ENCODE peak calls at places on chromosomes 6 and 20, in five cellular contexts. L, R, V, Y and Z are unnamed samples.

GRCh38 chr6:163985710-163986109 is 571.2 kb downstream of the QKI start:
- DNase-seq in V (no peak), Y (no peak), R (no peak), L (no peak), Z (no peak)

GRCh38 chr6:108831104-108831503 is 17.1 kb upstream of the ARMC2 start:
- DNase-seq in Y (peak), R (no peak), V (no peak), L (no peak), Z (no peak)

GRCh38 chr6:149094934-149095341 is 222.6 kb upstream of the TAB2 start:
- DNase-seq in R (no peak), Y (no peak), V (no peak), L (no peak), Z (peak)

GRCh38 chr6:140360651-140361050 is 986.2 kb upstream of the CITED2 start:
- DNase-seq in Y (no peak), R (no peak), V (no peak), L (no peak), Z (no peak)

GRCh38 chr20:6886065-6886729 is 118.7 kb downstream of the BMP2 start:
- DNase-seq in R (no peak), Y (no peak), L (peak), V (no peak), Z (no peak)

GRCh38 chr6:151137441-151137984 is 102.3 kb upstream of the AKAP12 start:
- DNase-seq in R (no peak), L (no peak), Y (no peak), V (no peak), Z (no peak)

GRCh38 chr20:58531657-58532056 is 16.5 kb upstream of the APCDD1L start:
- DNase-seq in L (no peak), Y (no peak), V (no peak), R (no peak), Z (no peak)

GRCh38 chr20:61786230-61786629 is 279.5 kb downstream of the TAF4 start:
- DNase-seq in L (no peak), R (no peak), V (no peak), Y (no peak), Z (no peak)

GRCh38 chr6:47047479-47048411 is 5.6 kb upstream of the ADGRF1 start:
- DNase-seq in V (peak), Y (peak), L (peak), R (peak), Z (peak)

GRCh38 chr6:80728340-80728739 is 621.9 kb downstream of the BCKDHB start:
- DNase-seq in R (no peak), L (no peak), V (no peak), Y (no peak), Z (no peak)

GRCh38 chr6:88619951-88620350 is 343.5 kb downstream of the RNGTT start:
- DNase-seq in V (no peak), R (no peak), L (no peak), Y (no peak), Z (no peak)